ENCODE peak calls at places on chromosomes 11 and 22, in four cellular contexts. One of them, this sample, is unnamed.

GRCh38 chr11:14973621-14974020 is 1.5 kb upstream of the CALCA start:
- DNase-seq in DND-41: no peak
- DNase-seq in ovary: no peak
- DNase-seq in mesenchymal stem cell: peak; percentile 12
- DNase-seq in this sample: no peak

GRCh38 chr11:73308963-73309960 is 1.2 kb downstream of the ARHGEF17 start:
- DNase-seq in DND-41: no peak
- DNase-seq in ovary: peak; percentile 90
- DNase-seq in mesenchymal stem cell: peak; percentile 98
- DNase-seq in this sample: no peak

GRCh38 chr11:72722050-72722748 is 30.0 kb downstream of the ARAP1 start:
- DNase-seq in mesenchymal stem cell: peak; percentile 93
- DNase-seq in DND-41: peak; percentile 90
- DNase-seq in ovary: peak; percentile 90
- DNase-seq in this sample: peak; percentile 71

GRCh38 chr11:20327377-20327776 is 36.1 kb upstream of the HTATIP2 start:
- DNase-seq in mesenchymal stem cell: no peak
- DNase-seq in ovary: no peak
- DNase-seq in DND-41: no peak
- DNase-seq in this sample: no peak

GRCh38 chr22:50418624-50419023 is 56.2 kb downstream of the SBF1 start:
- DNase-seq in DND-41: no peak
- DNase-seq in ovary: no peak
- DNase-seq in mesenchymal stem cell: no peak
- DNase-seq in this sample: no peak

GRCh38 chr11:2942447-2942846 is 13.2 kb upstream of the PHLDA2 start:
- DNase-seq in DND-41: no peak
- DNase-seq in ovary: no peak
- DNase-seq in mesenchymal stem cell: no peak
- DNase-seq in this sample: no peak

GRCh38 chr22:50401907-50402306 is 58.8 kb downstream of the PPP6R2 start:
- DNase-seq in DND-41: no peak
- DNase-seq in ovary: no peak
- DNase-seq in mesenchymal stem cell: no peak
- DNase-seq in this sample: no peak

GRCh38 chr11:117809236-117810055 is 12.4 kb upstream of the DSCAML1 start:
- DNase-seq in mesenchymal stem cell: peak; percentile 57
- DNase-seq in DND-41: no peak
- DNase-seq in ovary: peak; percentile 36
- DNase-seq in this sample: peak; percentile 25

GRCh38 chr11:4891996-4892640 is 10.4 kb downstream of the OR51T1 start:
- DNase-seq in mesenchymal stem cell: peak; percentile 75
- DNase-seq in ovary: no peak
- DNase-seq in DND-41: no peak
- DNase-seq in this sample: no peak

GRCh38 chr11:2734181-2735052 is 34.6 kb upstream of the KCNQ1OT1 start:
- DNase-seq in ovary: no peak
- DNase-seq in mesenchymal stem cell: no peak
- DNase-seq in DND-41: no peak
- DNase-seq in this sample: no peak

GRCh38 chr11:43819926-43820325 is 60.7 kb upstream of the ALKBH3 start:
- DNase-seq in mesenchymal stem cell: no peak
- DNase-seq in DND-41: no peak
- DNase-seq in ovary: no peak
- DNase-seq in this sample: no peak

GRCh38 chr11:111598546-111598945 is 3.7 kb upstream of the SIK2 start:
- DNase-seq in mesenchymal stem cell: no peak
- DNase-seq in ovary: peak; percentile 59
- DNase-seq in DND-41: no peak
- DNase-seq in this sample: no peak

GRCh38 chr11:76557466-76557865 is 112.6 kb downstream of the EMSY start:
- DNase-seq in ovary: no peak
- DNase-seq in mesenchymal stem cell: no peak
- DNase-seq in DND-41: no peak
- DNase-seq in this sample: no peak

GRCh38 chr11:19508166-19508565 is 204.5 kb upstream of the NAV2 start:
- DNase-seq in ovary: no peak
- DNase-seq in DND-41: no peak
- DNase-seq in mesenchymal stem cell: peak; percentile 63
- DNase-seq in this sample: no peak

GRCh38 chr11:62431171-62431895 is 12.5 kb downstream of the SCGB1A1 start:
- DNase-seq in mesenchymal stem cell: peak; percentile 87
- DNase-seq in ovary: no peak
- DNase-seq in DND-41: no peak
- DNase-seq in this sample: no peak

GRCh38 chr22:19169002-19169946 is 9.3 kb downstream of the SLC25A1 start:
- DNase-seq in DND-41: no peak
- DNase-seq in mesenchymal stem cell: no peak
- DNase-seq in ovary: no peak
- DNase-seq in this sample: no peak

GRCh38 chr11:97883086-97883485 is 1137.7 kb upstream of the CNTN5 start:
- DNase-seq in mesenchymal stem cell: no peak
- DNase-seq in DND-41: no peak
- DNase-seq in ovary: no peak
- DNase-seq in this sample: no peak

GRCh38 chr11:129836979-129837378 is 21.3 kb downstream of the TMEM45B start:
- DNase-seq in DND-41: no peak
- DNase-seq in ovary: no peak
- DNase-seq in mesenchymal stem cell: no peak
- DNase-seq in this sample: no peak

GRCh38 chr11:8258771-8259170 is 4.9 kb downstream of the LMO1 start:
- DNase-seq in mesenchymal stem cell: no peak
- DNase-seq in ovary: no peak
- DNase-seq in DND-41: no peak
- DNase-seq in this sample: peak; percentile 10

GRCh38 chr11:70577948-70578347 is 179.6 kb downstream of the CTTN start:
- DNase-seq in ovary: no peak
- DNase-seq in DND-41: no peak
- DNase-seq in mesenchymal stem cell: no peak
- DNase-seq in this sample: no peak

GRCh38 chr11:27249208-27249509 is 113.9 kb downstream of the CCDC34 start:
- DNase-seq in ovary: no peak
- DNase-seq in DND-41: no peak
- DNase-seq in mesenchymal stem cell: no peak
- DNase-seq in this sample: no peak

GRCh38 chr22:19634576-19634975 is 79.7 kb upstream of the SEPTIN5 start:
- DNase-seq in mesenchymal stem cell: no peak
- DNase-seq in ovary: no peak
- DNase-seq in DND-41: no peak
- DNase-seq in this sample: no peak

GRCh38 chr11:133507185-133507584 is 25.1 kb downstream of the OPCML start:
- DNase-seq in mesenchymal stem cell: no peak
- DNase-seq in ovary: no peak
- DNase-seq in DND-41: no peak
- DNase-seq in this sample: no peak

GRCh38 chr11:133506023-133506422 is 26.3 kb downstream of the OPCML start:
- DNase-seq in mesenchymal stem cell: no peak
- DNase-seq in DND-41: no peak
- DNase-seq in ovary: no peak
- DNase-seq in this sample: no peak

GRCh38 chr11:133503776-133504175 is 28.5 kb downstream of the OPCML start:
- DNase-seq in ovary: no peak
- DNase-seq in DND-41: no peak
- DNase-seq in mesenchymal stem cell: no peak
- DNase-seq in this sample: no peak

GRCh38 chr11:133506551-133507094 is 25.7 kb downstream of the OPCML start:
- DNase-seq in ovary: no peak
- DNase-seq in mesenchymal stem cell: no peak
- DNase-seq in DND-41: no peak
- DNase-seq in this sample: no peak

GRCh38 chr11:133504906-133505305 is 27.4 kb downstream of the OPCML start:
- DNase-seq in DND-41: no peak
- DNase-seq in mesenchymal stem cell: no peak
- DNase-seq in ovary: no peak
- DNase-seq in this sample: no peak
- H3K4me1 ChIP-seq in DND-41: no peaks in the 10 kb centered on the region
- H3K4me1 ChIP-seq in mesenchymal stem cell: no peaks in the 10 kb centered on the region
- H3K4me1 ChIP-seq in ovary: no peaks in the 10 kb centered on the region
- H3K4me1 ChIP-seq in this sample: no peaks in the 10 kb centered on the region

GRCh38 chr22:30294066-30294465 is 4.8 kb upstream of the CASTOR1 start:
- DNase-seq in ovary: no peak
- DNase-seq in DND-41: no peak
- DNase-seq in mesenchymal stem cell: no peak
- DNase-seq in this sample: no peak
- H3K4me1 ChIP-seq in ovary: peaks cover 15% of the 10 kb centered on the region
- H3K4me1 ChIP-seq in DND-41: peaks cover 31% of the 10 kb centered on the region
- H3K4me1 ChIP-seq in mesenchymal stem cell: peaks cover 22% of the 10 kb centered on the region
- H3K4me1 ChIP-seq in this sample: peaks cover 58% of the 10 kb centered on the region

GRCh38 chr22:44577391-44578114 is 79.5 kb upstream of the RTL6 start:
- DNase-seq in DND-41: no peak
- DNase-seq in ovary: peak; percentile 4
- DNase-seq in mesenchymal stem cell: no peak
- DNase-seq in this sample: no peak

GRCh38 chr22:44576311-44577260 is 78.6 kb upstream of the RTL6 start:
- DNase-seq in mesenchymal stem cell: no peak
- DNase-seq in DND-41: no peak
- DNase-seq in ovary: peak; percentile 3
- DNase-seq in this sample: no peak

GRCh38 chr22:44580176-44580575 is 82.1 kb upstream of the RTL6 start:
- DNase-seq in DND-41: no peak
- DNase-seq in mesenchymal stem cell: no peak
- DNase-seq in ovary: peak; percentile 4
- DNase-seq in this sample: no peak

GRCh38 chr22:44578115-44578457 is 80.1 kb upstream of the RTL6 start:
- DNase-seq in DND-41: no peak
- DNase-seq in ovary: peak; percentile 3
- DNase-seq in mesenchymal stem cell: no peak
- DNase-seq in this sample: no peak

DNA sequence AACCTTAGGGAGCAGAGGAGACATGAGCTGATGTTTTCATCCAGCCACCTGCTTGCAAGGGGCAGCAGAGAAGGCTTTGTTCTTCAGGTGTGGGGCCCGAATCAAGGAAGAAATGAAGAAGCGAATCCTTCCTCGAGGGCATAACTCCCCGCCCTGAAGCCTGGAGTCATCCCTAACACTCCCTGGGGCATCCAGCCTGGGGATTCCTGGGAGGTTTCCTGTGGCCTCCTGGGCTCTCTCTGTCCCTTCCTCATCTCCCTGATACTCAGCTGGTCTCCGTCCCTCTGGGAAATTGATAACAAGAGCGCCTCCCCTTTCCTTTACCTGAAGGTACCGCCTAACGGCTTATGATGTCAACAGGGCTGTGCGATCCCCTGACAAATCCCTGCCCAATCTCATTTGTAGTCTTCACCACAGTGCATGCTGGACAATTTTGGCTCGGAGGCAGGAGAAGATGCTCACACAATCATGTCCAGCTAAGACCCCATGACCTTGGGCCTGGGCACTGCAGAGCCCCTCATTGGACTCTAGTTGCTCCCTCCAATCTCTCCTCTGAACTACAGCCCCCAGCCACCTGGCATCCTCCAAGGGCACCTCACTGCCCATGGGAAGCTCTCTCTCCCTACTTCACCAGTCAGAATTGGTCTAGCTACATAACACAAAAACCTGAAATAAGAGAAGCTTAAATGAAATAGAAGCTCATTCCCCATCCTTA is 80.6 kb upstream of the RTL6 start:
- DNase-seq in mesenchymal stem cell: no peak
- DNase-seq in ovary: peak; percentile 3
- DNase-seq in DND-41: no peak
- DNase-seq in this sample: no peak
- H3K4me1 ChIP-seq in mesenchymal stem cell: no peaks in the 10 kb centered on the region
- H3K4me1 ChIP-seq in ovary: peaks cover 5% of the 10 kb centered on the region
- H3K4me1 ChIP-seq in DND-41: no peaks in the 10 kb centered on the region
- H3K4me1 ChIP-seq in this sample: no peaks in the 10 kb centered on the region

DNA sequence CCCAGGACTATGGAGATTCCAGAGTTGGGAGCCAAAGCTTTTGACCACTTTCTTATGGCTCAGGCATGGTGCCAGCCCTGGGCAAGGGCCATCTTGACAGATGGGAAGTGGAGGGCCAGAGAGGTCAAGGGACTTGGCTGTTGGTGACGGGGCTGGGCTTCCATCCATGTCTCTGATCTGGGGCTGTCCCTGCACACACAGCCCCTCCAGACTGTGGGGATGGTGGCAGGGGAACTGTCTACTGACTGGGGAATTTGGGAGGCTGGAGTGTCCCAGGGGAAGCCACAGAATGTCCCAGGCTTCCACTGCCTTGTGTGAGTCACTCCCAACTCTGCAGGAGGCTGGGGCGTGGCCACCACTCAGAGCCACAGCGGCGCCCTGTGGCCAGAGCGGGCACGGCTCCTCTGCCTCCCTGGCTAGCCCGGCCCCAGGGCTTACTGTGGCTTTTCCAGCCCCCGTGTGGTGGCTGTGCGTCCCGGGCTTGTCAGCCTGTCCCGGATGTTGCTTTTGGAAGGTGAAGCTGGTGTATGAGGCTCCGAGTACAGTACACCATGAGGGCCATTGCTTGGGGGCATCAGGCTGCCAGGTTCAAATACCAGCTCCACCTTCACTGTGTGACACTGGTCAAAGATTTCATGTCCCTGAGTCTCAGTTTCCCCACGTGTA is 19.6 kb downstream of the C22orf23 start:
- DNase-seq in mesenchymal stem cell: peak; percentile 95
- DNase-seq in DND-41: peak; percentile 81
- DNase-seq in ovary: peak; percentile 83
- DNase-seq in this sample: peak; percentile 73
- H3K4me1 ChIP-seq in mesenchymal stem cell: peaks cover 22% of the 10 kb centered on the region
- H3K4me1 ChIP-seq in DND-41: peaks cover 3% of the 10 kb centered on the region
- H3K4me1 ChIP-seq in ovary: peaks cover 11% of the 10 kb centered on the region
- H3K4me1 ChIP-seq in this sample: no peaks in the 10 kb centered on the region

GRCh38 chr11:45155058-45155551 is 8.7 kb downstream of the PRDM11 start:
- DNase-seq in mesenchymal stem cell: no peak
- DNase-seq in DND-41: no peak
- DNase-seq in ovary: peak; percentile 67
- DNase-seq in this sample: no peak
- H3K4me1 ChIP-seq in mesenchymal stem cell: peaks cover 18% of the 10 kb centered on the region
- H3K4me1 ChIP-seq in DND-41: no peaks in the 10 kb centered on the region
- H3K4me1 ChIP-seq in ovary: peaks cover 39% of the 10 kb centered on the region
- H3K4me1 ChIP-seq in this sample: no peaks in the 10 kb centered on the region

DNA sequence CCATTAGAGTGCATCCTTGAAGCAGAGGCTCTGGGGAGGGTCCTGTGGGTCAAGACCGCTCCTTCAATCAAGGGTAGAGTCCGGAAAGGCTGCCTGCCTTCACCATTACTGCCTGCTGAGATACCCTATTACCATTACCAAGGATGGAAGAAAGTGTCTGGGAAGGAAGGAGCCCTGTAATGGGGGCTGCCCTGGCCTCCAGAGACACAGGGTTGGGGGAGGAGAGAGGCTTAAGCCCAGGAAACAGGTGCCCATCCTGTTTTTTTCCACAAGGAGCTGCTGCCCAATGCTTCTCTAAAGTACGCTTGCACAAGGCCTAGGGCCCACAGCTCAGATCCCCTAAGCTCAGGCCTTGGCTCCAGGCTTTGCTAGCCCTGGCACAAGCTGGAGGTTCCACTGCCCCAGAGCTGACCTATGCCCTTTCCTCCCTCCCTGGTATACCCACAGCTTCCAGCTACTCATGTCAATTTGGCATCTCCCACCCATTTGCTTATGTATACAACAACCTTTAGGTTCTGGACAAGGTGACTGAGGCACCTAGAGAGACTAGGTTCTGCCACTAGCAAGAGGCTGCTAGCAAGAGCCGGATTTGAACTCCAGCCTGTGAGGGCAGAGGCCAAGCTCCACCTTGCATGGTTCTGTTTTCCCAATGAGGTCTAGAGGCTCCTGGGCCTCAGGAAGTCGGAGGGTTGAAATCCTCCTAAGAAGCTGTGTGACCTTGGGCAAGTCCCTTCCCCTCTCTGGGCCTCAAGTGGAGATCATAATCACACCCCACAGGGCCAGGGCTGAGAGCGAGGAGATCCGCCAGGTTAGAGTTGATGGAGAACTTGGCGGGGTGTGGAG is 1.5 kb upstream of the PLCB3 start:
- DNase-seq in DND-41: no peak
- DNase-seq in ovary: no peak
- DNase-seq in mesenchymal stem cell: no peak
- DNase-seq in this sample: no peak
- H3K4me1 ChIP-seq in DND-41: peaks cover 44% of the 10 kb centered on the region
- H3K4me1 ChIP-seq in ovary: peaks cover 15% of the 10 kb centered on the region
- H3K4me1 ChIP-seq in mesenchymal stem cell: peaks cover 44% of the 10 kb centered on the region
- H3K4me1 ChIP-seq in this sample: peaks cover 20% of the 10 kb centered on the region